ENCODE peak calls at places on chromosomes 6 and 20, in nine cellular contexts. One of them, this sample, is unnamed.

GRCh38 chr6:36028887-36029324 is 1.3 kb downstream of the MAPK14 start:
- DNase-seq in cardiac muscle cell: peak
- DNase-seq in Caco-2: peak
- DNase-seq in WTC11: peak
- DNase-seq in A549: peak
- DNase-seq in endothelial cell: peak
- DNase-seq in dorsolateral prefrontal cortex: peak
- DNase-seq in mammary epithelial cell: peak
- DNase-seq in foreskin fibroblast: peak
- DNase-seq in this sample: peak

GRCh38 chr20:44137210-44137781 is 49.7 kb downstream of the JPH2 start:
- DNase-seq in cardiac muscle cell: peak
- DNase-seq in Caco-2: peak
- DNase-seq in WTC11: peak
- DNase-seq in A549: no peak
- DNase-seq in endothelial cell: no peak
- DNase-seq in dorsolateral prefrontal cortex: no peak
- DNase-seq in mammary epithelial cell: no peak
- DNase-seq in foreskin fibroblast: no peak
- DNase-seq in this sample: no peak

GRCh38 chr20:17617212-17617867 is 47.5 kb downstream of the DSTN start:
- DNase-seq in cardiac muscle cell: peak
- DNase-seq in Caco-2: peak
- DNase-seq in WTC11: peak
- DNase-seq in A549: peak
- DNase-seq in endothelial cell: peak
- DNase-seq in dorsolateral prefrontal cortex: peak
- DNase-seq in mammary epithelial cell: no peak
- DNase-seq in foreskin fibroblast: no peak
- DNase-seq in this sample: no peak

GRCh38 chr6:127222418-127222817 is 44.2 kb upstream of the RNF146 start:
- DNase-seq in cardiac muscle cell: no peak
- DNase-seq in Caco-2: no peak
- DNase-seq in WTC11: no peak
- DNase-seq in A549: no peak
- DNase-seq in endothelial cell: no peak
- DNase-seq in dorsolateral prefrontal cortex: no peak
- DNase-seq in mammary epithelial cell: no peak
- DNase-seq in foreskin fibroblast: no peak
- DNase-seq in this sample: no peak

GRCh38 chr6:124190256-124190655 is 386.6 kb downstream of the NKAIN2 start:
- DNase-seq in cardiac muscle cell: no peak
- DNase-seq in Caco-2: no peak
- DNase-seq in WTC11: no peak
- DNase-seq in A549: no peak
- DNase-seq in endothelial cell: no peak
- DNase-seq in dorsolateral prefrontal cortex: no peak
- DNase-seq in mammary epithelial cell: peak
- DNase-seq in foreskin fibroblast: no peak
- DNase-seq in this sample: no peak

GRCh38 chr6:73083886-73084285 is 141.4 kb downstream of the KHDC1L start:
- DNase-seq in cardiac muscle cell: no peak
- DNase-seq in Caco-2: no peak
- DNase-seq in WTC11: no peak
- DNase-seq in A549: no peak
- DNase-seq in endothelial cell: no peak
- DNase-seq in dorsolateral prefrontal cortex: no peak
- DNase-seq in mammary epithelial cell: no peak
- DNase-seq in foreskin fibroblast: no peak
- DNase-seq in this sample: no peak

GRCh38 chr20:44104807-44105517 is 82.0 kb downstream of the JPH2 start:
- DNase-seq in cardiac muscle cell: peak
- DNase-seq in Caco-2: no peak
- DNase-seq in WTC11: no peak
- DNase-seq in A549: no peak
- DNase-seq in endothelial cell: no peak
- DNase-seq in dorsolateral prefrontal cortex: no peak
- DNase-seq in mammary epithelial cell: peak
- DNase-seq in foreskin fibroblast: peak
- DNase-seq in this sample: no peak

GRCh38 chr6:28814032-28814976 is 109.5 kb downstream of the TRIM27 start:
- DNase-seq in cardiac muscle cell: no peak
- DNase-seq in Caco-2: no peak
- DNase-seq in WTC11: peak
- DNase-seq in A549: no peak
- DNase-seq in endothelial cell: peak
- DNase-seq in dorsolateral prefrontal cortex: no peak
- DNase-seq in mammary epithelial cell: no peak
- DNase-seq in foreskin fibroblast: no peak
- DNase-seq in this sample: no peak

GRCh38 chr6:44002591-44003344 is 124.5 kb downstream of the MRPL14 start:
- DNase-seq in cardiac muscle cell: peak
- DNase-seq in Caco-2: peak
- DNase-seq in WTC11: peak
- DNase-seq in A549: peak
- DNase-seq in endothelial cell: peak
- DNase-seq in dorsolateral prefrontal cortex: no peak
- DNase-seq in mammary epithelial cell: peak
- DNase-seq in foreskin fibroblast: no peak
- DNase-seq in this sample: peak

GRCh38 chr20:51634257-51634656 is 91.7 kb upstream of the NFATC2 start:
- DNase-seq in cardiac muscle cell: no peak
- DNase-seq in Caco-2: no peak
- DNase-seq in WTC11: no peak
- DNase-seq in A549: no peak
- DNase-seq in endothelial cell: no peak
- DNase-seq in dorsolateral prefrontal cortex: no peak
- DNase-seq in mammary epithelial cell: no peak
- DNase-seq in foreskin fibroblast: no peak
- DNase-seq in this sample: no peak

GRCh38 chr6:152273638-152274037 is 363.5 kb downstream of the SYNE1 start:
- DNase-seq in cardiac muscle cell: peak
- DNase-seq in Caco-2: no peak
- DNase-seq in WTC11: peak
- DNase-seq in A549: no peak
- DNase-seq in endothelial cell: no peak
- DNase-seq in dorsolateral prefrontal cortex: no peak
- DNase-seq in mammary epithelial cell: no peak
- DNase-seq in foreskin fibroblast: no peak
- DNase-seq in this sample: no peak

GRCh38 chr20:6395695-6396094 is 272.9 kb upstream of the FERMT1 start:
- DNase-seq in cardiac muscle cell: peak
- DNase-seq in Caco-2: no peak
- DNase-seq in WTC11: no peak
- DNase-seq in A549: no peak
- DNase-seq in endothelial cell: no peak
- DNase-seq in dorsolateral prefrontal cortex: no peak
- DNase-seq in mammary epithelial cell: peak
- DNase-seq in foreskin fibroblast: no peak
- DNase-seq in this sample: no peak

GRCh38 chr6:36326351-36326995 is 10.2 kb downstream of the BNIP5 start:
- DNase-seq in cardiac muscle cell: peak
- DNase-seq in Caco-2: no peak
- DNase-seq in WTC11: no peak
- DNase-seq in A549: no peak
- DNase-seq in endothelial cell: no peak
- DNase-seq in dorsolateral prefrontal cortex: peak
- DNase-seq in mammary epithelial cell: no peak
- DNase-seq in foreskin fibroblast: no peak
- DNase-seq in this sample: no peak

GRCh38 chr6:4323322-4323721 is 187.9 kb upstream of the ECI2 start:
- DNase-seq in cardiac muscle cell: peak
- DNase-seq in Caco-2: no peak
- DNase-seq in WTC11: no peak
- DNase-seq in A549: no peak
- DNase-seq in endothelial cell: no peak
- DNase-seq in dorsolateral prefrontal cortex: no peak
- DNase-seq in mammary epithelial cell: no peak
- DNase-seq in foreskin fibroblast: no peak
- DNase-seq in this sample: no peak

GRCh38 chr6:159004592-159004991 is 4.6 kb upstream of the RSPH3 start:
- DNase-seq in cardiac muscle cell: no peak
- DNase-seq in Caco-2: no peak
- DNase-seq in WTC11: no peak
- DNase-seq in A549: no peak
- DNase-seq in endothelial cell: no peak
- DNase-seq in dorsolateral prefrontal cortex: no peak
- DNase-seq in mammary epithelial cell: no peak
- DNase-seq in foreskin fibroblast: no peak
- DNase-seq in this sample: no peak

GRCh38 chr6:158999154-158999668 is 791 bp downstream of the RSPH3 start:
- DNase-seq in cardiac muscle cell: peak
- DNase-seq in Caco-2: no peak
- DNase-seq in WTC11: no peak
- DNase-seq in A549: peak
- DNase-seq in endothelial cell: no peak
- DNase-seq in dorsolateral prefrontal cortex: no peak
- DNase-seq in mammary epithelial cell: peak
- DNase-seq in foreskin fibroblast: no peak
- DNase-seq in this sample: no peak

GRCh38 chr6:158996863-158997262 is 3.1 kb downstream of the RSPH3 start:
- DNase-seq in cardiac muscle cell: no peak
- DNase-seq in Caco-2: no peak
- DNase-seq in WTC11: no peak
- DNase-seq in A549: no peak
- DNase-seq in endothelial cell: no peak
- DNase-seq in dorsolateral prefrontal cortex: no peak
- DNase-seq in mammary epithelial cell: no peak
- DNase-seq in foreskin fibroblast: no peak
- DNase-seq in this sample: no peak

GRCh38 chr6:159002432-159003160 is 2.6 kb upstream of the RSPH3 start:
- DNase-seq in cardiac muscle cell: no peak
- DNase-seq in Caco-2: no peak
- DNase-seq in WTC11: no peak
- DNase-seq in A549: no peak
- DNase-seq in endothelial cell: no peak
- DNase-seq in dorsolateral prefrontal cortex: no peak
- DNase-seq in mammary epithelial cell: no peak
- DNase-seq in foreskin fibroblast: peak
- DNase-seq in this sample: no peak

GRCh38 chr6:158999669-159000403 is at the start of gene RSPH3:
- DNase-seq in cardiac muscle cell: peak
- DNase-seq in Caco-2: peak
- DNase-seq in WTC11: peak
- DNase-seq in A549: peak
- DNase-seq in endothelial cell: peak
- DNase-seq in dorsolateral prefrontal cortex: peak
- DNase-seq in mammary epithelial cell: peak
- DNase-seq in foreskin fibroblast: peak
- DNase-seq in this sample: peak
- TF ChIP-seq CTCF in cardiac muscle cell: no peak
- TF ChIP-seq CTCF in Caco-2: peak
- TF ChIP-seq CTCF in WTC11: no peak
- TF ChIP-seq CTCF in A549: peak
- TF ChIP-seq CTCF in endothelial cell: no peak
- TF ChIP-seq CTCF in dorsolateral prefrontal cortex: no peak
- TF ChIP-seq CTCF in mammary epithelial cell: peak
- TF ChIP-seq CTCF in foreskin fibroblast: no peak
- TF ChIP-seq CTCF in this sample: peak

DNA sequence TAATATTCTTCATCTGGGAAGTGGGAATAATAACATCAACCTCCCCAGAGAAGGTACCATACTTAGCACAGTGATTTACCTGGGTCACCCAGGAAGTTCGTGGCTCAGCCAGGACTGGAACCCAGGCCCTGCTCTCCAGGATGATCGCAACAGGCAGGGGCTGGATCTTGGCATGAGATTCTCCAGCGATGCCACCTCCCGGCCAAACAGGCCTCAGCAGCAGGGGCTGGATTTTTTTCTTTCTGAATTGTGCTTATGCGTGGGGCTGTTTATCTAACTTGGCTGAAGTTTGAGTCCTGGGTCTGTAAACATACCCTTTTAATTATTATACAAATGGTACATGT is 129.5 kb upstream of the PTPN1 start:
- DNase-seq in cardiac muscle cell: peak
- DNase-seq in Caco-2: no peak
- DNase-seq in WTC11: no peak
- DNase-seq in A549: peak
- DNase-seq in endothelial cell: no peak
- DNase-seq in dorsolateral prefrontal cortex: no peak
- DNase-seq in mammary epithelial cell: peak
- DNase-seq in foreskin fibroblast: peak
- DNase-seq in this sample: no peak
- TF ChIP-seq CTCF in cardiac muscle cell: peak
- TF ChIP-seq CTCF in Caco-2: peak
- TF ChIP-seq CTCF in WTC11: no peak
- TF ChIP-seq CTCF in A549: peak
- TF ChIP-seq CTCF in endothelial cell: no peak
- TF ChIP-seq CTCF in dorsolateral prefrontal cortex: no peak
- TF ChIP-seq CTCF in mammary epithelial cell: peak
- TF ChIP-seq CTCF in foreskin fibroblast: peak
- TF ChIP-seq CTCF in this sample: no peak

DNA sequence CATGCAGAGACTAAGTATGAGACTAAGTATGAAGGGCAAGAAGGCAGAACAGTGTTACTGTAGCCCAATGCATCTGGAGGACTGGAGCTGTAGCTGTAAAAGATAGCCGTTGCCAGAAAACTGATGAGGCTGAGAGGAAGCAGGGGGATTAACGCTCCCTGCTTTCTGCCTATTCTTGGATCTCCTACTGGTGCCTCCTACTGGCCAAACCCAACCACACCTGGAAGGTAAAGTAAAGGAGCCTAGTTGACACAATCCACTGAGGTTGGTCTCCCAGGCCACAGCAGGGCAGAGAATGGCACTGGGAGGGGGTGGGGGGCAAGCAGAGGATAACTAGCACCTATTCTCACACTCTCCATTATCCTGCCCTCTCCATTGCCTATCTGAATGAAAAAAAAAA is 105.0 kb upstream of the MRPS10 start:
- DNase-seq in cardiac muscle cell: no peak
- DNase-seq in Caco-2: no peak
- DNase-seq in WTC11: peak
- DNase-seq in A549: no peak
- DNase-seq in endothelial cell: no peak
- DNase-seq in dorsolateral prefrontal cortex: no peak
- DNase-seq in mammary epithelial cell: no peak
- DNase-seq in foreskin fibroblast: no peak
- DNase-seq in this sample: no peak
- TF ChIP-seq CTCF in cardiac muscle cell: no peak
- TF ChIP-seq CTCF in Caco-2: no peak
- TF ChIP-seq CTCF in WTC11: peak
- TF ChIP-seq CTCF in A549: no peak
- TF ChIP-seq CTCF in endothelial cell: no peak
- TF ChIP-seq CTCF in dorsolateral prefrontal cortex: no peak
- TF ChIP-seq CTCF in mammary epithelial cell: no peak
- TF ChIP-seq CTCF in foreskin fibroblast: no peak
- TF ChIP-seq CTCF in this sample: peak

DNA sequence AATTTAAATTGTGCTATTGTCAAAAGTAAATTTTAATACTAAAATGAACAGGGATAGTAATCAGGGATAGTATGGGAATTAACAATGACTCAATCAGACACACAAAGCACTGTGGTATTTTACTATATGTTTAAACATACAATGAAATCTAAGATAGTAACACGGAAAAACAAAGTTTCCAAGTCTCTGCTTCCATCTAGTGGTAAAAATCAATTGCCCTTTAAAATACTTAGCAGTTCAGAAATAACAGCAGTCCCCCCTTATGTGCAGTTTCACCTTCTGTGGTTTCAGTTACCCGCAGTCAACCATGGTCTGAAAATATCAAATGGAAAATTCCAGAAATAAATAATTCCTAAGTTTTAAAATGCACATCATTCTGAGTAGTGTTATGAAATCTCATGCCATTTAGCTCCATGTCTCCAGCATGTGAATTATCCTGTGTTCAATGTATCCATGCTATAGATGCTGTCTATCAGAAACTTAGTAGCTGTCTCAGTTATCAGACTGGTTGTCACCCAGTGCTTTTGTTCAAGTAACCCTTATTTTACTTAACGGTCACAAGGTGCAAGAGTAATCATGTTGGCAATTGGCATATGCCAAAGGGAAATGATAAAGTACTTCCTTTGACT is 58.5 kb downstream of the AHI1 start:
- DNase-seq in cardiac muscle cell: peak
- DNase-seq in Caco-2: peak
- DNase-seq in WTC11: no peak
- DNase-seq in A549: no peak
- DNase-seq in endothelial cell: no peak
- DNase-seq in dorsolateral prefrontal cortex: no peak
- DNase-seq in mammary epithelial cell: peak
- DNase-seq in foreskin fibroblast: no peak
- DNase-seq in this sample: peak
- TF ChIP-seq CTCF in cardiac muscle cell: peak
- TF ChIP-seq CTCF in Caco-2: peak
- TF ChIP-seq CTCF in WTC11: no peak
- TF ChIP-seq CTCF in A549: peak
- TF ChIP-seq CTCF in endothelial cell: peak
- TF ChIP-seq CTCF in dorsolateral prefrontal cortex: peak
- TF ChIP-seq CTCF in mammary epithelial cell: peak
- TF ChIP-seq CTCF in foreskin fibroblast: peak
- TF ChIP-seq CTCF in this sample: peak